ENCODE peak calls at places on chromosome 21, in six cellular contexts. One of them, this sample, is unnamed.

GRCh38 chr21:18170221-18170620 is 74.4 kb upstream of the CHODL start:
- DNase-seq in naive thymus-derived CD4-positive, alpha-beta T cell: no peak
- DNase-seq in stomach: no peak
- DNase-seq in effector memory CD4-positive, alpha-beta T cell: no peak
- DNase-seq in GM06990: no peak
- DNase-seq in GM23338: no peak
- DNase-seq in this sample: no peak

GRCh38 chr21:34844033-34844923 is 175.5 kb downstream of the CLIC6 start:
- DNase-seq in naive thymus-derived CD4-positive, alpha-beta T cell: no peak
- DNase-seq in stomach: peak; percentile 60
- DNase-seq in GM23338: no peak
- DNase-seq in effector memory CD4-positive, alpha-beta T cell: no peak
- DNase-seq in GM06990: no peak
- DNase-seq in this sample: no peak

GRCh38 chr21:26852422-26852821 is 7.2 kb upstream of the ADAMTS1 start:
- DNase-seq in stomach: no peak
- DNase-seq in effector memory CD4-positive, alpha-beta T cell: no peak
- DNase-seq in GM06990: no peak
- DNase-seq in naive thymus-derived CD4-positive, alpha-beta T cell: no peak
- DNase-seq in GM23338: peak; percentile 64
- DNase-seq in this sample: no peak

GRCh38 chr21:29145354-29145782 is 14.9 kb downstream of the MAP3K7CL start:
- DNase-seq in stomach: no peak
- DNase-seq in GM06990: no peak
- DNase-seq in GM23338: no peak
- DNase-seq in effector memory CD4-positive, alpha-beta T cell: no peak
- DNase-seq in naive thymus-derived CD4-positive, alpha-beta T cell: no peak
- DNase-seq in this sample: no peak

GRCh38 chr21:31577280-31577679 is 82.2 kb upstream of the SOD1 start:
- DNase-seq in effector memory CD4-positive, alpha-beta T cell: no peak
- DNase-seq in naive thymus-derived CD4-positive, alpha-beta T cell: no peak
- DNase-seq in GM23338: no peak
- DNase-seq in stomach: no peak
- DNase-seq in GM06990: no peak
- DNase-seq in this sample: no peak

GRCh38 chr21:15549671-15550070 is 180.1 kb upstream of the USP25 start:
- DNase-seq in effector memory CD4-positive, alpha-beta T cell: no peak
- DNase-seq in GM06990: no peak
- DNase-seq in GM23338: peak; percentile 67
- DNase-seq in naive thymus-derived CD4-positive, alpha-beta T cell: no peak
- DNase-seq in stomach: no peak
- DNase-seq in this sample: peak; percentile 25

GRCh38 chr21:33688343-33688742 is 46.0 kb downstream of the ITSN1 start:
- DNase-seq in stomach: no peak
- DNase-seq in GM06990: no peak
- DNase-seq in naive thymus-derived CD4-positive, alpha-beta T cell: no peak
- DNase-seq in effector memory CD4-positive, alpha-beta T cell: no peak
- DNase-seq in GM23338: no peak
- DNase-seq in this sample: no peak

GRCh38 chr21:32484706-32485380 is 72.3 kb downstream of the EVA1C start:
- DNase-seq in effector memory CD4-positive, alpha-beta T cell: no peak
- DNase-seq in GM23338: no peak
- DNase-seq in stomach: peak; percentile 71
- DNase-seq in naive thymus-derived CD4-positive, alpha-beta T cell: no peak
- DNase-seq in GM06990: no peak
- DNase-seq in this sample: no peak

GRCh38 chr21:27021046-27021445 is 54.2 kb upstream of the ADAMTS5 start:
- DNase-seq in naive thymus-derived CD4-positive, alpha-beta T cell: no peak
- DNase-seq in GM23338: no peak
- DNase-seq in GM06990: no peak
- DNase-seq in stomach: no peak
- DNase-seq in effector memory CD4-positive, alpha-beta T cell: no peak
- DNase-seq in this sample: no peak

GRCh38 chr21:46023126-46023985 is 41.8 kb downstream of the COL6A1 start:
- DNase-seq in GM06990: no peak
- DNase-seq in naive thymus-derived CD4-positive, alpha-beta T cell: no peak
- DNase-seq in stomach: no peak
- DNase-seq in effector memory CD4-positive, alpha-beta T cell: no peak
- DNase-seq in GM23338: no peak
- DNase-seq in this sample: peak; percentile 21

GRCh38 chr21:34936299-34936698 is 112.8 kb downstream of the RUNX1 start:
- DNase-seq in effector memory CD4-positive, alpha-beta T cell: no peak
- DNase-seq in GM23338: no peak
- DNase-seq in GM06990: no peak
- DNase-seq in stomach: no peak
- DNase-seq in naive thymus-derived CD4-positive, alpha-beta T cell: peak; percentile 56
- DNase-seq in this sample: no peak

GRCh38 chr21:29689753-29690152 is 250.0 kb downstream of the GRIK1 start:
- DNase-seq in GM06990: no peak
- DNase-seq in GM23338: no peak
- DNase-seq in effector memory CD4-positive, alpha-beta T cell: no peak
- DNase-seq in stomach: no peak
- DNase-seq in naive thymus-derived CD4-positive, alpha-beta T cell: no peak
- DNase-seq in this sample: no peak

GRCh38 chr21:21373969-21374368 is 375.8 kb downstream of the NCAM2 start:
- DNase-seq in stomach: no peak
- DNase-seq in GM23338: no peak
- DNase-seq in naive thymus-derived CD4-positive, alpha-beta T cell: no peak
- DNase-seq in effector memory CD4-positive, alpha-beta T cell: no peak
- DNase-seq in GM06990: no peak
- DNase-seq in this sample: no peak

GRCh38 chr21:46227811-46228344 is 696 bp downstream of the LSS start:
- DNase-seq in stomach: no peak
- DNase-seq in GM23338: peak; percentile 24
- DNase-seq in naive thymus-derived CD4-positive, alpha-beta T cell: no peak
- DNase-seq in effector memory CD4-positive, alpha-beta T cell: no peak
- DNase-seq in GM06990: no peak
- DNase-seq in this sample: peak; percentile 10

GRCh38 chr21:32554832-32555436 is 30.4 kb downstream of the TCP10L start:
- DNase-seq in effector memory CD4-positive, alpha-beta T cell: no peak
- DNase-seq in stomach: no peak
- DNase-seq in GM06990: no peak
- DNase-seq in GM23338: no peak
- DNase-seq in naive thymus-derived CD4-positive, alpha-beta T cell: no peak
- DNase-seq in this sample: no peak

GRCh38 chr21:28436286-28436932 is 556.3 kb downstream of the LTN1 start:
- DNase-seq in stomach: no peak
- DNase-seq in GM23338: no peak
- DNase-seq in effector memory CD4-positive, alpha-beta T cell: no peak
- DNase-seq in GM06990: no peak
- DNase-seq in naive thymus-derived CD4-positive, alpha-beta T cell: no peak
- DNase-seq in this sample: no peak

GRCh38 chr21:40227111-40227510 is 359.9 kb downstream of the PCP4 start:
- DNase-seq in stomach: no peak
- DNase-seq in GM06990: no peak
- DNase-seq in naive thymus-derived CD4-positive, alpha-beta T cell: no peak
- DNase-seq in effector memory CD4-positive, alpha-beta T cell: no peak
- DNase-seq in GM23338: no peak
- DNase-seq in this sample: no peak

GRCh38 chr21:38802050-38803026 is 3.4 kb upstream of the ETS2 start:
- DNase-seq in GM06990: no peak
- DNase-seq in stomach: no peak
- DNase-seq in naive thymus-derived CD4-positive, alpha-beta T cell: no peak
- DNase-seq in effector memory CD4-positive, alpha-beta T cell: no peak
- DNase-seq in GM23338: no peak
- DNase-seq in this sample: no peak

GRCh38 chr21:31196724-31197123 is 147.3 kb downstream of the TIAM1 start:
- DNase-seq in stomach: no peak
- DNase-seq in naive thymus-derived CD4-positive, alpha-beta T cell: no peak
- DNase-seq in effector memory CD4-positive, alpha-beta T cell: no peak
- DNase-seq in GM23338: no peak
- DNase-seq in GM06990: no peak
- DNase-seq in this sample: no peak

GRCh38 chr21:42425603-42425985 is 21.9 kb downstream of the UBASH3A start:
- DNase-seq in stomach: no peak
- DNase-seq in GM06990: no peak
- DNase-seq in naive thymus-derived CD4-positive, alpha-beta T cell: no peak
- DNase-seq in effector memory CD4-positive, alpha-beta T cell: no peak
- DNase-seq in GM23338: no peak
- DNase-seq in this sample: no peak
- H3K4me3 ChIP-seq in stomach: no peak overlapping the region
- H3K4me3 ChIP-seq in GM06990: no peak overlapping the region
- H3K4me3 ChIP-seq in naive thymus-derived CD4-positive, alpha-beta T cell: peak overlapping the region; percentile 22
- H3K4me3 ChIP-seq in effector memory CD4-positive, alpha-beta T cell: peak overlapping the region; percentile 32
- H3K4me3 ChIP-seq in GM23338: no peak overlapping the region
- H3K4me3 ChIP-seq in this sample: no peak overlapping the region

DNA sequence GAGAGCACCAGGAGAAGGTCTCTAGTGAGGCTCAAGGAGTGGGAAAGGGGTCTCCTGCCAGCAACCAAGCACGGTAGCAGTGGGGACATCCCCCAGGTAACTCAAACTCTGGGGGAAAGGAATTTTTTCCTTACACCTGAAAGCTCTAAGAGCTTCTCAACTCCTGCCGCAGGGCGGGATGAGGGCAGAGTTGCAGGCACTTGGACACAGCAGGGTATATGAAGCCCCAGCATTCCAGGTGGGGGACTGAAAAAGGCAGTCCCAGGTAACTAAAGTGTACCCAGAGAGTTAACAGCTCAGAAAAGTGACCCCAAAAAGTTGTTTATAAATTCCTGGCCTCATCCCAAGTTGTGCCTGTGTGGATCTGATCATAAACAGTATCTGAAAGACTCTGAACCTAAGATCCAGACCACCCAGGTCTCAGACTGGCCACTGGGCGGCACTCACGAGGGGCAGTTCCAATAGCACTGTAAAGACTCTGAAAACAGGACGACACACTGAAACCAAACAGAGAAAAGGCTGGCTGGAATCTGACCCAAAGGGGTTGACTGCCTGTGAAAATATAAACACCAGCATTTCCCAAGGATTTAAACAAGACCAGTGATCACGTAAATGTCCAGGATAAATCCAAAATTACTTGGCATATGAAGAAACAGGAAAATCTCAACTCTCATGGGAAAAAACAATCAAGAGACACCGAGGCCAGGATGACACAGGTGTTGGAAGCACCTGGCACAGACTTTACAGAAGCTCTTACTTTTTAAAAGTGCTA is 47.5 kb downstream of the HSF2BP start:
- DNase-seq in GM23338: peak; percentile 85
- DNase-seq in GM06990: no peak
- DNase-seq in naive thymus-derived CD4-positive, alpha-beta T cell: no peak
- DNase-seq in effector memory CD4-positive, alpha-beta T cell: no peak
- DNase-seq in stomach: peak; percentile 78
- DNase-seq in this sample: peak; percentile 76
- H3K4me3 ChIP-seq in GM23338: no peak overlapping the region
- H3K4me3 ChIP-seq in GM06990: no peak overlapping the region
- H3K4me3 ChIP-seq in naive thymus-derived CD4-positive, alpha-beta T cell: no peak overlapping the region
- H3K4me3 ChIP-seq in effector memory CD4-positive, alpha-beta T cell: no peak overlapping the region
- H3K4me3 ChIP-seq in stomach: no peak overlapping the region
- H3K4me3 ChIP-seq in this sample: no peak overlapping the region

GRCh38 chr21:16590186-16590585 is 860.4 kb downstream of the USP25 start:
- DNase-seq in stomach: no peak
- DNase-seq in effector memory CD4-positive, alpha-beta T cell: no peak
- DNase-seq in GM23338: no peak
- DNase-seq in GM06990: no peak
- DNase-seq in naive thymus-derived CD4-positive, alpha-beta T cell: no peak
- DNase-seq in this sample: no peak

GRCh38 chr21:16587671-16588379 is 858.0 kb downstream of the USP25 start:
- DNase-seq in naive thymus-derived CD4-positive, alpha-beta T cell: no peak
- DNase-seq in GM23338: peak; percentile 20
- DNase-seq in effector memory CD4-positive, alpha-beta T cell: no peak
- DNase-seq in GM06990: no peak
- DNase-seq in stomach: no peak
- DNase-seq in this sample: peak; percentile 81

GRCh38 chr21:16588433-16588860 is 858.7 kb downstream of the USP25 start:
- DNase-seq in naive thymus-derived CD4-positive, alpha-beta T cell: no peak
- DNase-seq in GM23338: peak; percentile 71
- DNase-seq in stomach: peak; percentile 31
- DNase-seq in effector memory CD4-positive, alpha-beta T cell: no peak
- DNase-seq in GM06990: no peak
- DNase-seq in this sample: peak; percentile 62

GRCh38 chr21:16589499-16589898 is 859.7 kb downstream of the USP25 start:
- DNase-seq in GM06990: no peak
- DNase-seq in naive thymus-derived CD4-positive, alpha-beta T cell: no peak
- DNase-seq in GM23338: no peak
- DNase-seq in stomach: no peak
- DNase-seq in effector memory CD4-positive, alpha-beta T cell: no peak
- DNase-seq in this sample: no peak

GRCh38 chr21:16589046-16589445 is 859.3 kb downstream of the USP25 start:
- DNase-seq in GM23338: no peak
- DNase-seq in effector memory CD4-positive, alpha-beta T cell: no peak
- DNase-seq in GM06990: no peak
- DNase-seq in naive thymus-derived CD4-positive, alpha-beta T cell: no peak
- DNase-seq in stomach: no peak
- DNase-seq in this sample: no peak
- H3K4me3 ChIP-seq in GM23338: peak overlapping the region; percentile 50
- H3K4me3 ChIP-seq in effector memory CD4-positive, alpha-beta T cell: no peak overlapping the region
- H3K4me3 ChIP-seq in GM06990: no peak overlapping the region
- H3K4me3 ChIP-seq in naive thymus-derived CD4-positive, alpha-beta T cell: no peak overlapping the region
- H3K4me3 ChIP-seq in stomach: no peak overlapping the region
- H3K4me3 ChIP-seq in this sample: no peak overlapping the region

DNA sequence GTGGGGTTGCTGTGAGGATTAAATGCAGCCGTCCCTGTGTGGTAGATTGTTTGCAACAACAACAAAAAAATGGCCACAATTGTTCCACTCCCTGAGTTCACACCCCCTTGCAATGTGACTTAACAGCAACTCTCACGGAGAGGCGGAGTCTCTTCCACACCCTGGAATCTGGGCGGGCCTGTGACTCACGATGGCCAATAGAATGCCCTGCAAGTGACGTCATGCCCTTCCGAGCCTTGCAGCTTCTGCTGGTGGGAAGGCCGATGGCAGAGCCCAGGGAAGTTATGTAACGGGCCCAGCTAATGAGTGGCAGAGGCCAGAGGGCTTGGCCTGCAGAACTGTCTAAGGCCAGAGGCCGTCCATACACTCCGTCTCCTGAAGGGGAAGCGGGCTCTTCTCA is 87.9 kb downstream of the RIPK4 start:
- DNase-seq in GM23338: peak; percentile 98
- DNase-seq in GM06990: no peak
- DNase-seq in stomach: peak; percentile 97
- DNase-seq in effector memory CD4-positive, alpha-beta T cell: no peak
- DNase-seq in naive thymus-derived CD4-positive, alpha-beta T cell: no peak
- DNase-seq in this sample: peak; percentile 98
- H3K4me3 ChIP-seq in GM23338: no peak overlapping the region
- H3K4me3 ChIP-seq in GM06990: no peak overlapping the region
- H3K4me3 ChIP-seq in stomach: no peak overlapping the region
- H3K4me3 ChIP-seq in effector memory CD4-positive, alpha-beta T cell: no peak overlapping the region
- H3K4me3 ChIP-seq in naive thymus-derived CD4-positive, alpha-beta T cell: no peak overlapping the region
- H3K4me3 ChIP-seq in this sample: no peak overlapping the region

This sample was measured in cardiac muscle cell.